ENCODE peak calls at places on chromosome 18, in four cellular contexts. One of them, this sample, is unnamed.

GRCh38 chr18:10036479-10036878 is 122.7 kb downstream of the VAPA start:
- DNase-seq in GM13976: no peak
- DNase-seq in mammary epithelial cell: no peak
- DNase-seq in Peyer's patch: no peak
- DNase-seq in this sample: no peak

GRCh38 chr18:76709659-76710645 is 112.4 kb upstream of the ZNF236 start:
- DNase-seq in GM13976: peak
- DNase-seq in mammary epithelial cell: peak
- DNase-seq in Peyer's patch: peak
- DNase-seq in this sample: peak

GRCh38 chr18:51537487-51537886 is 340.0 kb upstream of the MEX3C start:
- DNase-seq in GM13976: no peak
- DNase-seq in mammary epithelial cell: peak
- DNase-seq in Peyer's patch: peak
- DNase-seq in this sample: no peak

GRCh38 chr18:43422483-43422882 is 145.2 kb upstream of the SYT4 start:
- DNase-seq in GM13976: no peak
- DNase-seq in mammary epithelial cell: no peak
- DNase-seq in Peyer's patch: no peak
- DNase-seq in this sample: no peak

GRCh38 chr18:435940-436339 is 64.6 kb downstream of the COLEC12 start:
- DNase-seq in GM13976: no peak
- DNase-seq in mammary epithelial cell: no peak
- DNase-seq in Peyer's patch: no peak
- DNase-seq in this sample: no peak

GRCh38 chr18:36568487-36568886 is 260.3 kb downstream of the TPGS2 start:
- DNase-seq in GM13976: no peak
- DNase-seq in mammary epithelial cell: no peak
- DNase-seq in Peyer's patch: no peak
- DNase-seq in this sample: no peak

GRCh38 chr18:48563027-48563426 is 24.2 kb downstream of the CTIF start:
- DNase-seq in GM13976: no peak
- DNase-seq in mammary epithelial cell: peak
- DNase-seq in Peyer's patch: no peak
- DNase-seq in this sample: no peak

GRCh38 chr18:76445741-76446232 is 49.3 kb downstream of the ZNF516 start:
- DNase-seq in GM13976: no peak
- DNase-seq in mammary epithelial cell: no peak
- DNase-seq in Peyer's patch: peak
- DNase-seq in this sample: no peak

GRCh38 chr18:37332764-37333420 is 232.7 kb downstream of the CELF4 start:
- DNase-seq in GM13976: no peak
- DNase-seq in mammary epithelial cell: no peak
- DNase-seq in Peyer's patch: no peak
- DNase-seq in this sample: no peak

GRCh38 chr18:67243799-67244587 is 272.5 kb downstream of the DSEL start:
- DNase-seq in GM13976: no peak
- DNase-seq in mammary epithelial cell: peak
- DNase-seq in Peyer's patch: no peak
- DNase-seq in this sample: no peak

GRCh38 chr18:63844254-63844653 is 43.3 kb upstream of the SERPINB2 start:
- DNase-seq in GM13976: no peak
- DNase-seq in mammary epithelial cell: peak
- DNase-seq in Peyer's patch: no peak
- DNase-seq in this sample: peak

GRCh38 chr18:5842653-5843052 is 52.7 kb downstream of the TMEM200C start:
- DNase-seq in GM13976: no peak
- DNase-seq in mammary epithelial cell: no peak
- DNase-seq in Peyer's patch: no peak
- DNase-seq in this sample: no peak

GRCh38 chr18:9418047-9418690 is 57.1 kb upstream of the RALBP1 start:
- DNase-seq in GM13976: no peak
- DNase-seq in mammary epithelial cell: no peak
- DNase-seq in Peyer's patch: no peak
- DNase-seq in this sample: no peak

GRCh38 chr18:26549103-26549485 is 741 bp upstream of the KCTD1 start:
- DNase-seq in GM13976: peak
- DNase-seq in mammary epithelial cell: peak
- DNase-seq in Peyer's patch: no peak
- DNase-seq in this sample: peak

GRCh38 chr18:61939032-61939674 is 46.3 kb upstream of the RNF152 start:
- DNase-seq in GM13976: no peak
- DNase-seq in mammary epithelial cell: peak
- DNase-seq in Peyer's patch: no peak
- DNase-seq in this sample: no peak

GRCh38 chr18:57397440-57397839 is 37.7 kb upstream of the ONECUT2 start:
- DNase-seq in GM13976: no peak
- DNase-seq in mammary epithelial cell: peak
- DNase-seq in Peyer's patch: no peak
- DNase-seq in this sample: no peak

GRCh38 chr18:627211-627610 is 30.2 kb upstream of the TYMS start:
- DNase-seq in GM13976: no peak
- DNase-seq in mammary epithelial cell: no peak
- DNase-seq in Peyer's patch: no peak
- DNase-seq in this sample: no peak

GRCh38 chr18:75223687-75224347 is 13.2 kb downstream of the TSHZ1 start:
- DNase-seq in GM13976: no peak
- DNase-seq in mammary epithelial cell: no peak
- DNase-seq in Peyer's patch: peak
- DNase-seq in this sample: no peak

GRCh38 chr18:47997338-47997780 is 66.9 kb upstream of the SMAD2 start:
- DNase-seq in GM13976: no peak
- DNase-seq in mammary epithelial cell: no peak
- DNase-seq in Peyer's patch: no peak
- DNase-seq in this sample: no peak

GRCh38 chr18:79604205-79604912 is 75.2 kb upstream of the CTDP1 start:
- DNase-seq in GM13976: no peak
- DNase-seq in mammary epithelial cell: no peak
- DNase-seq in Peyer's patch: no peak
- DNase-seq in this sample: no peak

GRCh38 chr18:78445880-78446279 is 533.7 kb upstream of the SALL3 start:
- DNase-seq in GM13976: no peak
- DNase-seq in mammary epithelial cell: no peak
- DNase-seq in Peyer's patch: no peak
- DNase-seq in this sample: no peak

GRCh38 chr18:49597556-49597955 is 35.7 kb downstream of the LIPG start:
- DNase-seq in GM13976: no peak
- DNase-seq in mammary epithelial cell: peak
- DNase-seq in Peyer's patch: no peak
- DNase-seq in this sample: no peak

GRCh38 chr18:49476664-49477411 is 10.2 kb downstream of the C18orf32 start:
- DNase-seq in GM13976: no peak
- DNase-seq in mammary epithelial cell: peak
- DNase-seq in Peyer's patch: no peak
- DNase-seq in this sample: no peak

GRCh38 chr18:26909599-26910290 is 44.2 kb upstream of the AQP4 start:
- DNase-seq in GM13976: no peak
- DNase-seq in mammary epithelial cell: peak
- DNase-seq in Peyer's patch: no peak
- DNase-seq in this sample: no peak

GRCh38 chr18:32435631-32436500 is 34.8 kb downstream of the GAREM1 start:
- DNase-seq in GM13976: no peak
- DNase-seq in mammary epithelial cell: no peak
- DNase-seq in Peyer's patch: no peak
- DNase-seq in this sample: no peak

GRCh38 chr18:58336605-58337004 is 292.3 kb downstream of the ALPK2 start:
- DNase-seq in GM13976: no peak
- DNase-seq in mammary epithelial cell: no peak
- DNase-seq in Peyer's patch: no peak
- DNase-seq in this sample: no peak

GRCh38 chr18:62450546-62451395 is 72.1 kb upstream of the ZCCHC2 start:
- DNase-seq in GM13976: no peak
- DNase-seq in mammary epithelial cell: peak
- DNase-seq in Peyer's patch: peak
- DNase-seq in this sample: no peak

GRCh38 chr18:7291046-7291445 is 60.2 kb downstream of the LRRC30 start:
- DNase-seq in GM13976: no peak
- DNase-seq in mammary epithelial cell: no peak
- DNase-seq in Peyer's patch: no peak
- DNase-seq in this sample: no peak

GRCh38 chr18:64238076-64238475 is 89.2 kb upstream of the LINC00305 start:
- DNase-seq in GM13976: no peak
- DNase-seq in mammary epithelial cell: no peak
- DNase-seq in Peyer's patch: no peak
- DNase-seq in this sample: no peak

GRCh38 chr18:36330435-36331049 is 33.0 kb downstream of the FHOD3 start:
- DNase-seq in GM13976: no peak
- DNase-seq in mammary epithelial cell: peak
- DNase-seq in Peyer's patch: no peak
- DNase-seq in this sample: no peak

GRCh38 chr18:7977897-7978296 is 410.8 kb downstream of the PTPRM start:
- DNase-seq in GM13976: no peak
- DNase-seq in mammary epithelial cell: no peak
- DNase-seq in Peyer's patch: no peak
- DNase-seq in this sample: no peak

GRCh38 chr18:57048859-57049258 is 98.0 kb upstream of the BOD1L2 start:
- DNase-seq in GM13976: no peak
- DNase-seq in mammary epithelial cell: no peak
- DNase-seq in Peyer's patch: no peak
- DNase-seq in this sample: no peak

GRCh38 chr18:73683618-73684238 is 463.9 kb downstream of the FBXO15 start:
- DNase-seq in GM13976: no peak
- DNase-seq in mammary epithelial cell: peak
- DNase-seq in Peyer's patch: no peak
- DNase-seq in this sample: no peak

GRCh38 chr18:10516078-10516477 is 9.7 kb upstream of the NAPG start:
- DNase-seq in GM13976: no peak
- DNase-seq in mammary epithelial cell: no peak
- DNase-seq in Peyer's patch: no peak
- DNase-seq in this sample: no peak

GRCh38 chr18:26487437-26487836 is 60.9 kb downstream of the KCTD1 start:
- DNase-seq in GM13976: peak
- DNase-seq in mammary epithelial cell: peak
- DNase-seq in Peyer's patch: no peak
- DNase-seq in this sample: peak

GRCh38 chr18:67875057-67875456 is 358.5 kb upstream of the DSEL start:
- DNase-seq in GM13976: no peak
- DNase-seq in mammary epithelial cell: no peak
- DNase-seq in Peyer's patch: no peak
- DNase-seq in this sample: no peak

GRCh38 chr18:56835331-56835730 is 184.2 kb downstream of the WDR7 start:
- DNase-seq in GM13976: no peak
- DNase-seq in mammary epithelial cell: no peak
- DNase-seq in Peyer's patch: no peak
- DNase-seq in this sample: no peak

GRCh38 chr18:12281861-12282260 is 26.2 kb upstream of the TUBB6 start:
- DNase-seq in GM13976: no peak
- DNase-seq in mammary epithelial cell: no peak
- DNase-seq in Peyer's patch: no peak
- DNase-seq in this sample: no peak

GRCh38 chr18:12279781-12280531 is 25.8 kb downstream of the CIDEA start:
- DNase-seq in GM13976: no peak
- DNase-seq in mammary epithelial cell: no peak
- DNase-seq in Peyer's patch: no peak
- DNase-seq in this sample: no peak

GRCh38 chr18:12283666-12284065 is 24.4 kb upstream of the TUBB6 start:
- DNase-seq in GM13976: no peak
- DNase-seq in mammary epithelial cell: no peak
- DNase-seq in Peyer's patch: no peak
- DNase-seq in this sample: no peak

GRCh38 chr18:12282436-12283039 is 25.5 kb upstream of the TUBB6 start:
- DNase-seq in GM13976: no peak
- DNase-seq in mammary epithelial cell: peak
- DNase-seq in Peyer's patch: no peak
- DNase-seq in this sample: no peak

GRCh38 chr18:12283256-12283655 is 24.8 kb upstream of the TUBB6 start:
- DNase-seq in GM13976: no peak
- DNase-seq in mammary epithelial cell: peak
- DNase-seq in Peyer's patch: no peak
- DNase-seq in this sample: no peak
- TF ChIP-seq CTCF in GM13976: peak
- TF ChIP-seq CTCF in mammary epithelial cell: peak
- TF ChIP-seq CTCF in Peyer's patch: no peak
- TF ChIP-seq CTCF in this sample: peak

GRCh38 chr18:4789506-4789905 is 334.4 kb upstream of the DLGAP1 start:
- DNase-seq in GM13976: no peak
- DNase-seq in mammary epithelial cell: no peak
- DNase-seq in Peyer's patch: no peak
- DNase-seq in this sample: no peak
- TF ChIP-seq CTCF in GM13976: no peak
- TF ChIP-seq CTCF in mammary epithelial cell: no peak
- TF ChIP-seq CTCF in Peyer's patch: no peak
- TF ChIP-seq CTCF in this sample: no peak

GRCh38 chr18:66210875-66211274 is 393.0 kb downstream of the CDH19 start:
- DNase-seq in GM13976: no peak
- DNase-seq in mammary epithelial cell: no peak
- DNase-seq in Peyer's patch: no peak
- DNase-seq in this sample: no peak

GRCh38 chr18:66211693-66212195 is 392.1 kb downstream of the CDH19 start:
- DNase-seq in GM13976: no peak
- DNase-seq in mammary epithelial cell: no peak
- DNase-seq in Peyer's patch: no peak
- DNase-seq in this sample: no peak
- TF ChIP-seq CTCF in GM13976: no peak
- TF ChIP-seq CTCF in mammary epithelial cell: no peak
- TF ChIP-seq CTCF in Peyer's patch: no peak
- TF ChIP-seq CTCF in this sample: no peak

DNA sequence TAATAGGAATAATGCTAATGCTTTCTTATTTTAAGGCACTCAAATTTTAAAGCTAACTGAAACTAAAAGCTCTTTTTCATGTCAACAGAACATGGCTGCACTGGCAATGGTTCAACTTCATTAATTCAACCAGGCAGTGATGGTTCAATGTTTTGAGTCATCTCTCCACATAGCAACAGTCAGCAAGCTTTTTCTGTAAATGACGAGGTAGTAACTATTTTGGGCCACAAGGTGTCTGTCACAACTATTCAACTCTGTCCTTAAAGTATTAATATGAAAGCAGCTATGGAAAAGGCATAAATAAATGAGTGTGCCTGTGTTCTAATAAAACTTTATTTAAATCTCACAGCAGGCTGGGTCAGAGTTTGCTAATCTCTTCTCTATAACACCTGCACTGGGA is 1425.6 kb upstream of the PIK3C3 start:
- DNase-seq in GM13976: no peak
- DNase-seq in mammary epithelial cell: peak
- DNase-seq in Peyer's patch: no peak
- DNase-seq in this sample: no peak
- TF ChIP-seq CTCF in GM13976: no peak
- TF ChIP-seq CTCF in mammary epithelial cell: peak
- TF ChIP-seq CTCF in Peyer's patch: no peak
- TF ChIP-seq CTCF in this sample: no peak

This sample was measured in GM13977.